ENCODE peak calls at places on chromosome 1, in four cellular contexts. C is mesenchymal stem cell; V is CD4-positive, alpha-beta T cell; Z is RWPE1. K is an unnamed sample.

GRCh38 chr1:211127166-211127565 is 6.8 kb downstream of the KCNH1 start:
- DNase-seq in C (no peak), V (no peak), Z (no peak), K (no peak)

GRCh38 chr1:183915634-183916510 is 111.0 kb downstream of the RGL1 start:
- DNase-seq in C (peak; percentile 98), V (peak; percentile 53), Z (peak; percentile 94), K (peak; percentile 54)

GRCh38 chr1:63575340-63575826 is 17.8 kb upstream of the PGM1 start:
- DNase-seq in C (peak; percentile 45), V (no peak), Z (peak; percentile 21), K (no peak)

GRCh38 chr1:184160236-184160635 is 108.7 kb downstream of the TSEN15 start:
- DNase-seq in C (peak; percentile 90), V (no peak), Z (peak; percentile 2), K (no peak)

GRCh38 chr1:214205053-214205452 is 75.9 kb upstream of the SMYD2 start:
- DNase-seq in C (no peak), V (no peak), Z (no peak), K (no peak)

GRCh38 chr1:168136709-168137514 is at the start of gene GPR161:
- DNase-seq in C (peak; percentile 55), V (peak; percentile 38), Z (no peak), K (no peak)

GRCh38 chr1:183694636-183695035 is 41.5 kb upstream of the APOBEC4 start:
- DNase-seq in C (no peak), V (no peak), Z (no peak), K (no peak)

GRCh38 chr1:53070621-53071020 is 8.6 kb downstream of the PODN start:
- DNase-seq in C (no peak), V (no peak), Z (no peak), K (no peak)

GRCh38 chr1:76300556-76300955 is 226.0 kb downstream of the ST6GALNAC3 start:
- DNase-seq in C (no peak), V (no peak), Z (no peak), K (no peak)

GRCh38 chr1:244065960-244066388 is 14.9 kb downstream of the ZBTB18 start:
- DNase-seq in C (no peak), V (no peak), Z (peak; percentile 50), K (no peak)

GRCh38 chr1:248786106-248786665 is 30.6 kb upstream of the LYPD8 start:
- DNase-seq in C (no peak), V (no peak), Z (peak; percentile 10), K (no peak)

GRCh38 chr1:245353411-245353810 is 198.6 kb downstream of the KIF26B start:
- DNase-seq in C (no peak), V (no peak), Z (no peak), K (no peak)

GRCh38 chr1:245356891-245357585 is 202.3 kb downstream of the KIF26B start:
- DNase-seq in C (no peak), V (no peak), Z (no peak), K (no peak)

GRCh38 chr1:245348626-245349025 is 193.8 kb downstream of the KIF26B start:
- DNase-seq in C (no peak), V (no peak), Z (no peak), K (no peak)

DNA sequence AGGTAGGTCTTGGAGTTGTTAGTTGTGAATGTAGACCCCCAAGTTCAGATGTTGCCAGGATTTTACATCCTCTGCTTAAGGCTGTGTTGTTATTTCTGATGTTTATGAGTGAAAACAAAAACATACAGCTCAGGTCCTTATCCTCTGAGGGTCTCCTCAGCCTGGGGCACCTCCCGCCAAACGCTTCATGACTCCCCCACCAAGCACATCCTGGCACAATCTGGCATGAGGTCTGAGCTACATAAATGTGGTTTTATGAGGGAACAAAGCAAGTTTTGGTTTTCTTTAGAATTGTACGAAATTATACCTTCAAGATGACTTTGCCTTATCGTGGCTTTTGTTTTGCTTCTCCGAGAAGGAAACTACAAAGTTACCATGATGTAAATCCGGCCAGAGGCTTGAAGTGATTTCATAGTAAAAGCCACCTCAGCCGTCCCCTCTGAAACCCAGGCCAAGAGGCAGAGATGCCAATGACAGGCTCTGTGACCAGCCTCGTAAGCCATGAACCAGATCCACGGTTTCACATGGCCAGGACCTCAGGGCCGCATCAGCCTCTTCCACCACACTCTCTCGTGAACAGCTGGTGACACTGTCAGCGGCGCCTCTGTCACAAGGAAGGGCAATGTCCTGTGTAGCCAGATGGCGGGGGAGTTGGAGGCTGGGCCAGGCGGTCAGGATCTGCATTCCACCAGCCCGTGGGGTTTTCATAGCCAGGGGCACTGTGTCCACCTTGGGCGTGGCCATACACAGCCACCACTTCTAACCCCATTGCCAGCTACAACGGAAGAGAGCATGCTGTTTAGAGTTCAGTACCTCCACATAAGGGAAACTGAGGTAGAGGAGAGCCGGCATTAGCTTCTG is 199.4 kb downstream of the KIF26B start:
- DNase-seq in C (no peak), V (no peak), Z (no peak), K (no peak)
- H3K27ac ChIP-seq in C (no peak overlapping the region), V (no peak overlapping the region), Z (no peak overlapping the region), K (no peak overlapping the region)

GRCh38 chr1:119326251-119326650 is 42.3 kb upstream of the HAO2 start:
- DNase-seq in C (no peak), V (no peak), Z (no peak), K (no peak)
- H3K27ac ChIP-seq in C (no peak overlapping the region), V (no peak overlapping the region), Z (no peak overlapping the region), K (no peak overlapping the region)

GRCh38 chr1:23062271-23062670 is 43.0 kb downstream of the KDM1A start:
- DNase-seq in C (no peak), V (no peak), Z (no peak), K (no peak)

GRCh38 chr1:23051510-23051909 is 32.2 kb downstream of the KDM1A start:
- DNase-seq in C (no peak), V (no peak), Z (no peak), K (no peak)

GRCh38 chr1:23057301-23057700 is 38.0 kb downstream of the KDM1A start:
- DNase-seq in C (no peak), V (no peak), Z (no peak), K (no peak)
- H3K27ac ChIP-seq in C (no peak overlapping the region), V (no peak overlapping the region), Z (no peak overlapping the region), K (no peak overlapping the region)

DNA sequence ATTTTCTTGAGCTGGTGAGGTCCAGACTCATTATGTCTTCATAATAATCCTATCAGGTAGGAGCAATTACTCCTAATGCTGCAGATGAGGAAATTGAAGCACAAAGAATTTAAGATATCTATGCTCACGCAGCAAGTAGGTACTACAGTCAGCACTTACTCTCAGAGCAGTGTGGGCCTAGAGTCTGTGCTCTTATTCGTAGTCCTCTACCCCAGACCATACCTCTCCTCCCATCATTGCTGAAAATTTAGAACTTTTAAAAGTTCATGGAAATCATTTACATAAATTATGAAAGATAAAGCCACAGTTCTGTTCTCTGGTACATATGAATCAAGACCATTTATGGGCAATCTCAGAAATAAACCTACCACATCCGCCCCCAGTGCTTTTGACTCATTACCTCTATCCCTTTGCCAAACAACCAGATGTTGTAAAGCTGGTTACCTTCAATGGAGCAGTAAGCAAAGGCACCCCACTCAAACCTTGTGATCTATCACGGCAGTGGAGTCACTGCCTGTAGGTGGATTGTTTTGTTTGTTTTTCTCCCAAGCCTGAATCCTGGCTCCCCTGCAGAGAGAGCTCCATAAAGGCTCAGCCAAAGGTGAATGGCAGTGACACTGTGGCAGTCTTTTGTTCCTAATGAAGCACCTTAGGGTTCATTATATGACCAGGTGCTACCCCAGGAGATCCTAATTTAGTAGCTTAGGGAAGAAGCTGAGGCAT is 20.9 kb upstream of the MAN1A2 start:
- DNase-seq in C (no peak), V (no peak), Z (no peak), K (no peak)
- H3K27ac ChIP-seq in C (no peak overlapping the region), V (no peak overlapping the region), Z (no peak overlapping the region), K (no peak overlapping the region)